ENCODE peak calls at places on chromosomes 7 and 10, in nine cellular contexts. T is heart right ventricle, U is tibial nerve, Y is stomach, F is heart left ventricle, V is cardiac muscle cell, R is GM12878, W is left lung, O is thoracic aorta. N is an unnamed sample.

GRCh38 chr10:101897633-101898032 is 54.0 kb upstream of the KCNIP2 start:
- DNase-seq in T (peak; percentile 22), U (no peak), Y (peak; percentile 40), F (peak; percentile 38), V (no peak), R (no peak), W (no peak), O (no peak), N (no peak)

GRCh38 chr10:73517166-73517888 is 21.5 kb upstream of the PPP3CB start:
- DNase-seq in T (no peak), U (no peak), Y (no peak), F (no peak), V (no peak), R (no peak), W (no peak), O (no peak), N (no peak)

GRCh38 chr7:142356166-142356565 is 98.3 kb upstream of the PRSS58 start:
- DNase-seq in T (no peak), U (no peak), Y (no peak), F (no peak), V (no peak), R (no peak), W (no peak), O (no peak), N (no peak)

GRCh38 chr7:98309566-98309965 is 28.1 kb downstream of the BRI3 start:
- DNase-seq in T (no peak), U (no peak), Y (no peak), F (no peak), V (no peak), R (no peak), W (no peak), O (no peak), N (peak; percentile 22)

GRCh38 chr10:119461380-119461779 is 81.1 kb downstream of the RGS10 start:
- DNase-seq in T (no peak), U (no peak), Y (peak; percentile 43), F (no peak), V (no peak), R (no peak), W (no peak), O (no peak), N (no peak)

GRCh38 chr7:32093415-32094408 is 23.5 kb upstream of the PDE1C start:
- DNase-seq in T (peak; percentile 54), U (no peak), Y (peak; percentile 68), F (peak; percentile 28), V (no peak), R (no peak), W (peak; percentile 32), O (peak; percentile 41), N (no peak)

GRCh38 chr7:104341545-104341944 is 13.1 kb downstream of the LHFPL3 start:
- DNase-seq in T (no peak), U (no peak), Y (no peak), F (no peak), V (peak; percentile 54), R (no peak), W (no peak), O (no peak), N (no peak)

GRCh38 chr7:36809064-36809463 is 84.8 kb upstream of the AOAH start:
- DNase-seq in T (no peak), U (no peak), Y (no peak), F (no peak), V (no peak), R (no peak), W (no peak), O (no peak), N (no peak)

GRCh38 chr7:107980171-107980570 is 22.8 kb downstream of the LAMB1 start:
- DNase-seq in T (no peak), U (no peak), Y (no peak), F (no peak), V (no peak), R (no peak), W (no peak), O (no peak), N (no peak)

GRCh38 chr7:107980671-107981190 is 22.2 kb downstream of the LAMB1 start:
- DNase-seq in T (no peak), U (no peak), Y (no peak), F (no peak), V (no peak), R (no peak), W (no peak), O (no peak), N (no peak)

GRCh38 chr7:107982918-107983389 is 20.0 kb downstream of the LAMB1 start:
- DNase-seq in T (peak; percentile 46), U (no peak), Y (no peak), F (no peak), V (no peak), R (no peak), W (no peak), O (no peak), N (no peak)

GRCh38 chr7:107982463-107982862 is 20.5 kb downstream of the LAMB1 start:
- DNase-seq in T (no peak), U (no peak), Y (no peak), F (no peak), V (no peak), R (no peak), W (no peak), O (no peak), N (no peak)

GRCh38 chr7:107981466-107981865 is 21.5 kb downstream of the LAMB1 start:
- DNase-seq in T (no peak), U (no peak), Y (no peak), F (no peak), V (no peak), R (no peak), W (no peak), O (no peak), N (no peak)
- H3K36me3 ChIP-seq in T (no peaks in the 10 kb centered on the region), U (no peaks in the 10 kb centered on the region), Y (peaks cover 63% of the 10 kb centered on the region), F (peaks cover 73% of the 10 kb centered on the region), V (no peaks in the 10 kb centered on the region), R (no peaks in the 10 kb centered on the region), W (no peaks in the 10 kb centered on the region), O (peaks cover 15% of the 10 kb centered on the region), N (no peaks in the 10 kb centered on the region)

GRCh38 chr7:3956949-3957348 is 655.9 kb downstream of the SDK1 start:
- DNase-seq in T (no peak), U (no peak), Y (no peak), F (no peak), V (no peak), R (peak; percentile 31), W (no peak), O (no peak), N (no peak)

GRCh38 chr7:3959364-3959763 is 658.3 kb downstream of the SDK1 start:
- DNase-seq in T (no peak), U (no peak), Y (no peak), F (no peak), V (no peak), R (no peak), W (no peak), O (no peak), N (no peak)

GRCh38 chr7:3957735-3958491 is 656.9 kb downstream of the SDK1 start:
- DNase-seq in T (no peak), U (no peak), Y (no peak), F (no peak), V (no peak), R (peak; percentile 34), W (no peak), O (no peak), N (no peak)

GRCh38 chr7:3961857-3962503 is 660.9 kb downstream of the SDK1 start:
- DNase-seq in T (no peak), U (no peak), Y (no peak), F (no peak), V (no peak), R (no peak), W (no peak), O (no peak), N (no peak)

DNA sequence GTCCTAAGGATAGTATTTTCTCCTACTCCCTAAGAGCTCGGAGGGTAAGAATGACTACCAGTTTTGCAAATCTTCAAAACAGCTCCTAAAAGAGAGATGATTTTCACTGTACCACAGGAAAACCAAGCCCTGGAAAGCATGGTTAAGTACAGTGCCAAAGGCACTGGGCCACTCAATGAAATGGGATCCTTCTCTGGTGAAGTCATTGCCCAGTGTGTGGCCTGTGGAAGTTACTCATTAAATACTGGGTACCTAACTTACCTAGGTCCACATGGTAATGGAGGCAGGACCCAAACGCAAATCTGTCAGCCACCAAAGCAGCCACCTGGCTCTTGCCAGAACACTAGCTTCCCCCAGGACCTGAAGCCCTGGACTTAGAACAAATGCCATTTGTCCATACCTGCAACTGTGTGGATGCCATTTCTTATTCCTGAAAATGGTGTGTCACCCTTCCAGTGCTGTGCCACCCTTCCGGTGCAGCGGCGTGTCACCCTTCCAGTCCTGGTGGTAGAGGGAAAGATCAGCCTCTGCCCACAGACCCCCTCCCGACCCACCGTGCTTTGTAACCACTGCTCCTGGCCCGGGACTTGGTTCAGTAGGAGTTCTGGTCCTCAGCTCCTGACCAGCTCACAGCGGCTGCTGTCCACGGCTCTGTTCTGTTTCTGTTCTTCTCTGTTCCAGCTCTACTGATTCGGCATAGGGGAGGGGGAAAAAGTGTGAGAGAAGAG is 659.2 kb downstream of the SDK1 start:
- DNase-seq in T (no peak), U (no peak), Y (no peak), F (no peak), V (no peak), R (no peak), W (no peak), O (no peak), N (no peak)
- TF ChIP-seq CTCF in T (no peak), U (no peak), Y (no peak), F (no peak), V (no peak), R (no peak), W (no peak), O (no peak), N (no peak)

DNA sequence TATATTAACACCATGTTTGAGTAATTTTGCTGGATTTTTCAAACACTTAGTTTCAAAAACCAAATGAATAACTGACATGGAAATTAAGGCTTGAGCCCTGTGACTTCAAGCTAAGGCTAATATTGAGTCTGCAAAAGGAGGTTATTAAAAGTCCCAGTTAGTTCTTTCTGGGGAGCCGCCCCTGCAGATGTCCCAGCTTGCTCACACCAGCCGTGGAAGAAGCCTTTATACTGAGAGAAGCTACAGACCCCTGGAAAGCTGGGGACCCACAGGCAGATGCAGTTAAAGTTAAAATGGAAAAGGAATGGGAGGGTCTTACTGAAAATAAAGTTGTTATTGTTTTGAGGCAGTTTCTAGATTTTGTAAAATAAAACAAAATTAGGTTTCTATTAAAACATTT is 18.5 kb upstream of the ZNF680 start:
- DNase-seq in T (no peak), U (no peak), Y (no peak), F (no peak), V (no peak), R (no peak), W (no peak), O (no peak), N (no peak)
- H3K36me3 ChIP-seq in T (no peaks in the 10 kb centered on the region), U (no peaks in the 10 kb centered on the region), Y (no peaks in the 10 kb centered on the region), F (no peaks in the 10 kb centered on the region), V (no peaks in the 10 kb centered on the region), R (no peaks in the 10 kb centered on the region), W (no peaks in the 10 kb centered on the region), O (no peaks in the 10 kb centered on the region), N (no peaks in the 10 kb centered on the region)

DNA sequence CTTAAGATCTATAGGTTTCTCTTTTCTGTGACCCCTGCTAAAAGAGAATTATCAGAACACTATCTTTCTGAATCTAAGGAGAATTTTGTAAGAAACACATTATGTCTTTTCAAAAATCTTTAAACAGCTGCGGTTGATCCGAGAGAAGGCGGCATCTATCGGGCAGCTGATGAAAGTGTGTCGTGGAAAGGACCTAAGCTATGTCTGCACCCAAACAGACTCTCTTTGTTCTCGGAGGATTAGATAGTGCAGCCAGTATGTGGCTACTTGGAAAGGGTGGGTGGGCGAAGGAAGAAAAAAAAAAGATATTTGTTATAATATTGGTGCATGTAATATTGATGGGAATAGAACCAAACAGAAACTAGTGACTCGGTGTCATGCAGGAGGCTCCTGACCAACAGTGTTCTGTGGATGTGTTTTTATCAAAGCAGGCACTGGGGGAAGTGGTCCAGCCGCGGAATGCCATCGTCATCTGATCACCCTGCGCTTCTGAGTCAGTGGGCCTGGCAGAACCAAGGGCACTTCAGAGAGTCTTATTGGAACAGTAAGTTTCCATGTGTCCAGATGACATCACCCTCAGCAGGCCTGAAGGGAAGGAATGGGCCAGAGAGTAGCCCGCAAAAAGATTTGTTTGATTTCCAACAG is 509.7 kb upstream of the AKR1E2 start:
- DNase-seq in T (peak; percentile 29), U (peak; percentile 26), Y (no peak), F (no peak), V (no peak), R (no peak), W (no peak), O (peak; percentile 19), N (no peak)
- TF ChIP-seq CTCF in T (no peak), U (peak; percentile 46), Y (no peak), F (no peak), V (peak; percentile 10), R (no peak), W (no peak), O (no peak), N (no peak)

N was measured in mucosa of descending colon.